ENCODE peak calls at places on chromosomes 13 and 19, in six cellular contexts. C is choroid plexus epithelial cell, Y is hypothalamus, J is NCI-H1092 treated with DMSO at 0.1 percent for 48 hours, X is NCI-H524, R is frontal cortex. H is an unnamed sample.

GRCh38 chr13:41660426-41660825 is 203.1 kb downstream of the RGCC start:
- DNase-seq in R (no peak), J (no peak), X (no peak), Y (no peak), C (no peak), H (no peak)

GRCh38 chr19:23776507-23777205 is 18.0 kb upstream of the ZNF681 start:
- DNase-seq in J (no peak), Y (no peak), R (no peak), X (no peak), C (no peak), H (peak)

GRCh38 chr13:112575680-112576079 is 12.3 kb downstream of the TUBGCP3 start:
- DNase-seq in R (no peak), Y (no peak), X (no peak), C (peak), J (no peak), H (no peak)

GRCh38 chr19:18684642-18684993 is 1.1 kb downstream of the CRTC1 start:
- DNase-seq in C (no peak), Y (no peak), X (no peak), J (no peak), R (no peak), H (no peak)

GRCh38 chr19:11018179-11018578 is 57.3 kb downstream of the SMARCA4 start:
- DNase-seq in X (no peak), Y (no peak), R (peak), J (no peak), C (no peak), H (no peak)

GRCh38 chr19:34096020-34096915 is 76.0 kb upstream of the LSM14A start:
- DNase-seq in Y (no peak), C (peak), J (peak), X (peak), R (peak), H (no peak)

GRCh38 chr13:31005066-31005465 is 72.6 kb downstream of the TEX26 start:
- DNase-seq in J (no peak), Y (no peak), C (no peak), R (no peak), X (no peak), H (no peak)

GRCh38 chr19:8504171-8504570 is 1.7 kb upstream of the PRAM1 start:
- DNase-seq in J (no peak), C (no peak), Y (no peak), X (no peak), R (no peak), H (no peak)

GRCh38 chr13:93857126-93857525 is 622.4 kb downstream of the DCT start:
- DNase-seq in X (no peak), R (no peak), Y (no peak), J (no peak), C (peak), H (no peak)

GRCh38 chr19:1449467-1450442 is at the start of gene APC2:
- DNase-seq in R (peak), Y (peak), J (peak), C (peak), X (peak), H (no peak)

H was measured in stimulated activated effector memory CD8-positive, alpha-beta T cell treated with anti-CD3 and anti-CD28 coated beads, Interleukin-12 subunit alpha, Interleukin-12 subunit beta, amount 100 ng/mL, for 72 hours.